ENCODE peak calls at places on chromosomes 4 and X, in six cellular contexts. One of them, this sample, is unnamed.

GRCh38 chrX:1597345-1598020 is 6.1 kb downstream of the AKAP17A start:
- DNase-seq in astrocyte of the spinal cord: no peak
- DNase-seq in stimulated activated CD4-positive, alpha-beta T cell treated with anti-CD3 and anti-CD28 coated beads, TNF-alpha, amount 100 ng/mL, for 1 hour: no peak
- DNase-seq in progenitor cell of endocrine pancreas: no peak
- DNase-seq in GM04504: no peak
- DNase-seq in GM13976: no peak
- DNase-seq in this sample: no peak

GRCh38 chr4:121339307-121339706 is 41.5 kb downstream of the QRFPR start:
- DNase-seq in astrocyte of the spinal cord: peak; percentile 6
- DNase-seq in stimulated activated CD4-positive, alpha-beta T cell treated with anti-CD3 and anti-CD28 coated beads, TNF-alpha, amount 100 ng/mL, for 1 hour: no peak
- DNase-seq in GM04504: no peak
- DNase-seq in GM13976: no peak
- DNase-seq in progenitor cell of endocrine pancreas: no peak
- DNase-seq in this sample: no peak

GRCh38 chrX:3166670-3167455 is 125.6 kb downstream of the ARSF start:
- DNase-seq in GM04504: no peak
- DNase-seq in stimulated activated CD4-positive, alpha-beta T cell treated with anti-CD3 and anti-CD28 coated beads, TNF-alpha, amount 100 ng/mL, for 1 hour: no peak
- DNase-seq in progenitor cell of endocrine pancreas: no peak
- DNase-seq in astrocyte of the spinal cord: peak; percentile 55
- DNase-seq in GM13976: no peak
- DNase-seq in this sample: no peak

GRCh38 chrX:23317799-23318724 is 16.6 kb upstream of the PTCHD1 start:
- DNase-seq in GM04504: no peak
- DNase-seq in stimulated activated CD4-positive, alpha-beta T cell treated with anti-CD3 and anti-CD28 coated beads, TNF-alpha, amount 100 ng/mL, for 1 hour: no peak
- DNase-seq in astrocyte of the spinal cord: no peak
- DNase-seq in progenitor cell of endocrine pancreas: peak; percentile 51
- DNase-seq in GM13976: peak; percentile 55
- DNase-seq in this sample: peak; percentile 45

GRCh38 chr4:37530451-37530850 is 155.7 kb downstream of the RELL1 start:
- DNase-seq in GM13976: no peak
- DNase-seq in astrocyte of the spinal cord: no peak
- DNase-seq in stimulated activated CD4-positive, alpha-beta T cell treated with anti-CD3 and anti-CD28 coated beads, TNF-alpha, amount 100 ng/mL, for 1 hour: no peak
- DNase-seq in progenitor cell of endocrine pancreas: no peak
- DNase-seq in GM04504: no peak
- DNase-seq in this sample: no peak

GRCh38 chr4:86453044-86453501 is 93.2 kb upstream of the MAPK10 start:
- DNase-seq in GM13976: no peak
- DNase-seq in GM04504: no peak
- DNase-seq in stimulated activated CD4-positive, alpha-beta T cell treated with anti-CD3 and anti-CD28 coated beads, TNF-alpha, amount 100 ng/mL, for 1 hour: no peak
- DNase-seq in astrocyte of the spinal cord: peak; percentile 54
- DNase-seq in progenitor cell of endocrine pancreas: no peak
- DNase-seq in this sample: no peak

GRCh38 chrX:15465896-15466651 is 27.1 kb downstream of the PIR start:
- DNase-seq in GM13976: no peak
- DNase-seq in progenitor cell of endocrine pancreas: no peak
- DNase-seq in astrocyte of the spinal cord: no peak
- DNase-seq in stimulated activated CD4-positive, alpha-beta T cell treated with anti-CD3 and anti-CD28 coated beads, TNF-alpha, amount 100 ng/mL, for 1 hour: no peak
- DNase-seq in GM04504: peak; percentile 4
- DNase-seq in this sample: peak; percentile 11

GRCh38 chr4:104897297-104897645 is 249.4 kb upstream of the TET2 start:
- DNase-seq in progenitor cell of endocrine pancreas: no peak
- DNase-seq in GM04504: no peak
- DNase-seq in astrocyte of the spinal cord: peak; percentile 82
- DNase-seq in stimulated activated CD4-positive, alpha-beta T cell treated with anti-CD3 and anti-CD28 coated beads, TNF-alpha, amount 100 ng/mL, for 1 hour: no peak
- DNase-seq in GM13976: no peak
- DNase-seq in this sample: no peak

GRCh38 chr4:173301518-173302201 is 32.5 kb downstream of the HMGB2 start:
- DNase-seq in astrocyte of the spinal cord: peak; percentile 66
- DNase-seq in GM04504: no peak
- DNase-seq in GM13976: peak; percentile 32
- DNase-seq in progenitor cell of endocrine pancreas: no peak
- DNase-seq in stimulated activated CD4-positive, alpha-beta T cell treated with anti-CD3 and anti-CD28 coated beads, TNF-alpha, amount 100 ng/mL, for 1 hour: no peak
- DNase-seq in this sample: peak; percentile 50

GRCh38 chrX:72621619-72622485 is 49.2 kb upstream of the HDAC8 start:
- DNase-seq in GM04504: no peak
- DNase-seq in progenitor cell of endocrine pancreas: no peak
- DNase-seq in stimulated activated CD4-positive, alpha-beta T cell treated with anti-CD3 and anti-CD28 coated beads, TNF-alpha, amount 100 ng/mL, for 1 hour: no peak
- DNase-seq in astrocyte of the spinal cord: peak; percentile 49
- DNase-seq in GM13976: peak; percentile 8
- DNase-seq in this sample: peak; percentile 60

GRCh38 chrX:150299579-150299978 is 63.5 kb upstream of the MAMLD1 start:
- DNase-seq in astrocyte of the spinal cord: no peak
- DNase-seq in progenitor cell of endocrine pancreas: no peak
- DNase-seq in stimulated activated CD4-positive, alpha-beta T cell treated with anti-CD3 and anti-CD28 coated beads, TNF-alpha, amount 100 ng/mL, for 1 hour: no peak
- DNase-seq in GM04504: no peak
- DNase-seq in GM13976: no peak
- DNase-seq in this sample: no peak

GRCh38 chrX:40170830-40171512 is 73.2 kb upstream of the BCOR start:
- DNase-seq in GM04504: no peak
- DNase-seq in progenitor cell of endocrine pancreas: no peak
- DNase-seq in GM13976: no peak
- DNase-seq in astrocyte of the spinal cord: no peak
- DNase-seq in stimulated activated CD4-positive, alpha-beta T cell treated with anti-CD3 and anti-CD28 coated beads, TNF-alpha, amount 100 ng/mL, for 1 hour: no peak
- DNase-seq in this sample: no peak

GRCh38 chr4:1010522-1011021 is 854 bp upstream of the FGFRL1 start:
- DNase-seq in GM04504: peak; percentile 75
- DNase-seq in stimulated activated CD4-positive, alpha-beta T cell treated with anti-CD3 and anti-CD28 coated beads, TNF-alpha, amount 100 ng/mL, for 1 hour: no peak
- DNase-seq in astrocyte of the spinal cord: peak; percentile 64
- DNase-seq in progenitor cell of endocrine pancreas: no peak
- DNase-seq in GM13976: no peak
- DNase-seq in this sample: peak; percentile 43

GRCh38 chrX:14529288-14529989 is at the start of gene GLRA2:
- DNase-seq in stimulated activated CD4-positive, alpha-beta T cell treated with anti-CD3 and anti-CD28 coated beads, TNF-alpha, amount 100 ng/mL, for 1 hour: no peak
- DNase-seq in GM13976: no peak
- DNase-seq in GM04504: peak; percentile 8
- DNase-seq in astrocyte of the spinal cord: peak; percentile 25
- DNase-seq in progenitor cell of endocrine pancreas: peak; percentile 31
- DNase-seq in this sample: peak; percentile 10

GRCh38 chr4:79253168-79253567 is 72.7 kb downstream of the NAA11 start:
- DNase-seq in astrocyte of the spinal cord: no peak
- DNase-seq in GM04504: no peak
- DNase-seq in GM13976: no peak
- DNase-seq in progenitor cell of endocrine pancreas: no peak
- DNase-seq in stimulated activated CD4-positive, alpha-beta T cell treated with anti-CD3 and anti-CD28 coated beads, TNF-alpha, amount 100 ng/mL, for 1 hour: no peak
- DNase-seq in this sample: no peak

GRCh38 chrX:131923614-131924250 is 99.4 kb upstream of the STK26 start:
- DNase-seq in stimulated activated CD4-positive, alpha-beta T cell treated with anti-CD3 and anti-CD28 coated beads, TNF-alpha, amount 100 ng/mL, for 1 hour: no peak
- DNase-seq in astrocyte of the spinal cord: no peak
- DNase-seq in GM13976: no peak
- DNase-seq in progenitor cell of endocrine pancreas: no peak
- DNase-seq in GM04504: no peak
- DNase-seq in this sample: no peak

GRCh38 chr4:143961084-143961483 is 55.7 kb upstream of the GYPE start:
- DNase-seq in GM04504: no peak
- DNase-seq in astrocyte of the spinal cord: no peak
- DNase-seq in progenitor cell of endocrine pancreas: no peak
- DNase-seq in GM13976: no peak
- DNase-seq in stimulated activated CD4-positive, alpha-beta T cell treated with anti-CD3 and anti-CD28 coated beads, TNF-alpha, amount 100 ng/mL, for 1 hour: no peak
- DNase-seq in this sample: no peak

This sample was measured in dermis blood vessel endothelial cell.